ENCODE peak calls at places on chromosomes 12 and 14, in ten cellular contexts. N is body of pancreas, Q is heart left ventricle, P is PC-3, T is AG04450, U is HFF-Myc, I is spleen, M is cardiac muscle cell, F is right lobe of liver, B is cardiac fibroblast. S is an unnamed sample.

GRCh38 chr12:110688446-110689001 is 391 bp downstream of the HVCN1 start:
- DNase-seq in N (no peak), Q (no peak), P (no peak), T (no peak), U (no peak), I (no peak), M (no peak), F (no peak), B (no peak), S (no peak)

GRCh38 chr14:105123266-105123665 is 45.3 kb downstream of the JAG2 start:
- DNase-seq in N (no peak), Q (peak), P (no peak), T (no peak), U (no peak), I (no peak), M (no peak), F (no peak), B (no peak), S (no peak)

GRCh38 chr12:120498870-120499515 is 3.1 kb downstream of the DYNLL1 start:
- DNase-seq in N (no peak), Q (no peak), P (no peak), T (no peak), U (no peak), I (no peak), M (no peak), F (no peak), B (no peak), S (no peak)

GRCh38 chr12:30046376-30046775 is 262.6 kb upstream of the TMTC1 start:
- DNase-seq in N (no peak), Q (no peak), P (no peak), T (no peak), U (no peak), I (no peak), M (no peak), F (no peak), B (no peak), S (no peak)

GRCh38 chr12:53674977-53675700 is 744 bp downstream of the ATP5MC2 start:
- DNase-seq in N (no peak), Q (no peak), P (peak), T (no peak), U (no peak), I (no peak), M (no peak), F (no peak), B (no peak), S (no peak)

GRCh38 chr12:108211161-108211560 is 82.1 kb downstream of the WSCD2 start:
- DNase-seq in N (no peak), Q (no peak), P (no peak), T (no peak), U (no peak), I (no peak), M (no peak), F (no peak), B (no peak), S (no peak)

GRCh38 chr12:38664661-38665269 is 240.6 kb downstream of the CPNE8 start:
- DNase-seq in N (no peak), Q (no peak), P (peak), T (no peak), U (no peak), I (no peak), M (peak), F (no peak), B (peak), S (no peak)

GRCh38 chr12:8914716-8915526 is 612 bp downstream of the PHC1 start:
- DNase-seq in N (peak), Q (peak), P (peak), T (no peak), U (peak), I (peak), M (peak), F (peak), B (peak), S (no peak)

GRCh38 chr14:44897844-44898151 is 63.9 kb downstream of the KLHL28 start:
- DNase-seq in N (no peak), Q (no peak), P (peak), T (no peak), U (no peak), I (no peak), M (no peak), F (no peak), B (no peak), S (no peak)

GRCh38 chr14:90288646-90289355 is 32.4 kb downstream of the PSMC1 start:
- DNase-seq in N (no peak), Q (no peak), P (no peak), T (no peak), U (peak), I (no peak), M (peak), F (peak), B (peak), S (no peak)

GRCh38 chr14:57657487-57657886 is 163.8 kb upstream of the CCDC198 start:
- DNase-seq in N (no peak), Q (no peak), P (peak), T (peak), U (no peak), I (no peak), M (no peak), F (no peak), B (no peak), S (peak)

GRCh38 chr14:36805116-36805515 is 143.5 kb downstream of the PAX9 start:
- DNase-seq in N (no peak), Q (peak), P (no peak), T (no peak), U (no peak), I (no peak), M (peak), F (no peak), B (no peak), S (no peak)

GRCh38 chr14:45526715-45527549 is 273.9 kb upstream of the MIS18BP1 start:
- DNase-seq in N (peak), Q (no peak), P (peak), T (no peak), U (peak), I (peak), M (peak), F (peak), B (no peak), S (no peak)

GRCh38 chr14:63726499-63726898 is 1.4 kb downstream of the SGPP1 start:
- DNase-seq in N (no peak), Q (no peak), P (peak), T (no peak), U (no peak), I (no peak), M (no peak), F (no peak), B (no peak), S (no peak)

GRCh38 chr12:109741286-109741969 is 27.8 kb downstream of the FAM222A start:
- DNase-seq in N (peak), Q (no peak), P (no peak), T (no peak), U (no peak), I (peak), M (no peak), F (peak), B (no peak), S (no peak)

GRCh38 chr12:32671930-32672785 is 6.9 kb upstream of the DNM1L start:
- DNase-seq in N (peak), Q (peak), P (peak), T (peak), U (peak), I (no peak), M (peak), F (no peak), B (peak), S (peak)

GRCh38 chr12:95547522-95548055 is 3.7 kb downstream of the USP44 start:
- DNase-seq in N (no peak), Q (no peak), P (no peak), T (peak), U (no peak), I (no peak), M (peak), F (no peak), B (peak), S (no peak)

GRCh38 chr14:83473846-83474245 is 1940.2 kb upstream of the SEL1L start:
- DNase-seq in N (no peak), Q (no peak), P (no peak), T (no peak), U (no peak), I (no peak), M (no peak), F (no peak), B (peak), S (no peak)

GRCh38 chr12:56953314-56953713 is 4.1 kb downstream of the RDH16 start:
- DNase-seq in N (no peak), Q (no peak), P (no peak), T (no peak), U (no peak), I (no peak), M (no peak), F (no peak), B (no peak), S (no peak)

GRCh38 chr12:118188690-118189371 is 52.9 kb downstream of the PEBP1 start:
- DNase-seq in N (no peak), Q (peak), P (no peak), T (peak), U (no peak), I (no peak), M (no peak), F (no peak), B (peak), S (no peak)

GRCh38 chr12:6507102-6507998 is 13.4 kb downstream of the NCAPD2 start:
- DNase-seq in N (no peak), Q (no peak), P (no peak), T (no peak), U (no peak), I (no peak), M (peak), F (no peak), B (peak), S (no peak)

GRCh38 chr12:43099691-43100163 is 452.3 kb downstream of the ADAMTS20 start:
- DNase-seq in N (no peak), Q (no peak), P (no peak), T (no peak), U (no peak), I (no peak), M (no peak), F (no peak), B (no peak), S (no peak)

GRCh38 chr12:124098887-124099286 is 125.9 kb downstream of the ZNF664 start:
- DNase-seq in N (no peak), Q (no peak), P (no peak), T (no peak), U (no peak), I (no peak), M (no peak), F (no peak), B (no peak), S (no peak)

GRCh38 chr12:108635201-108635996 is 1.7 kb upstream of the SELPLG start:
- DNase-seq in N (no peak), Q (peak), P (no peak), T (no peak), U (no peak), I (peak), M (peak), F (no peak), B (no peak), S (no peak)

GRCh38 chr12:93092559-93092945 is 163.5 kb upstream of the EEA1 start:
- DNase-seq in N (no peak), Q (no peak), P (peak), T (no peak), U (no peak), I (no peak), M (no peak), F (no peak), B (no peak), S (no peak)

GRCh38 chr12:62758216-62758615 is 176.7 kb downstream of the PPM1H start:
- DNase-seq in N (no peak), Q (no peak), P (peak), T (peak), U (peak), I (no peak), M (no peak), F (no peak), B (no peak), S (peak)

GRCh38 chr12:97560359-97560758 is 97.8 kb downstream of the RMST start:
- DNase-seq in N (no peak), Q (no peak), P (no peak), T (no peak), U (no peak), I (no peak), M (no peak), F (no peak), B (no peak), S (no peak)

GRCh38 chr12:3527181-3527580 is 36.2 kb downstream of the PRMT8 start:
- DNase-seq in N (no peak), Q (no peak), P (peak), T (no peak), U (peak), I (no peak), M (no peak), F (no peak), B (peak), S (no peak)

GRCh38 chr14:29458547-29458946 is 469.1 kb downstream of the PRKD1 start:
- DNase-seq in N (no peak), Q (no peak), P (peak), T (no peak), U (no peak), I (no peak), M (no peak), F (no peak), B (no peak), S (no peak)

GRCh38 chr12:122411537-122411936 is 10.9 kb downstream of the CLIP1 start:
- DNase-seq in N (no peak), Q (no peak), P (no peak), T (no peak), U (no peak), I (no peak), M (no peak), F (peak), B (no peak), S (no peak)

GRCh38 chr12:82682326-82682725 is 4.4 kb upstream of the TMTC2 start:
- DNase-seq in N (no peak), Q (no peak), P (peak), T (no peak), U (no peak), I (no peak), M (no peak), F (no peak), B (no peak), S (no peak)

GRCh38 chr14:23060536-23061260 is 3.4 kb upstream of the CDH24 start:
- DNase-seq in N (no peak), Q (no peak), P (no peak), T (no peak), U (no peak), I (no peak), M (no peak), F (no peak), B (no peak), S (no peak)

GRCh38 chr14:90778468-90779255 is 37.6 kb downstream of the TTC7B start:
- DNase-seq in N (no peak), Q (no peak), P (no peak), T (no peak), U (no peak), I (no peak), M (no peak), F (peak), B (no peak), S (no peak)

GRCh38 chr14:82886670-82887069 is 1353.0 kb upstream of the SEL1L start:
- DNase-seq in N (no peak), Q (no peak), P (no peak), T (no peak), U (no peak), I (no peak), M (no peak), F (no peak), B (no peak), S (no peak)

GRCh38 chr14:34843011-34843554 is 32.1 kb downstream of the BAZ1A start:
- DNase-seq in N (no peak), Q (no peak), P (peak), T (peak), U (peak), I (no peak), M (no peak), F (no peak), B (peak), S (peak)

GRCh38 chr12:28708918-28709371 is 440.1 kb upstream of the FAR2 start:
- DNase-seq in N (no peak), Q (no peak), P (no peak), T (peak), U (peak), I (no peak), M (no peak), F (no peak), B (peak), S (peak)
- TF ChIP-seq CTCF in N (no peak), Q (no peak), P (no peak), T (no peak), U (no peak), I (no peak), M (no peak), F (no peak), B (no peak), S (peak)

GRCh38 chr12:27164330-27165045 is 79.6 kb upstream of the STK38L start:
- DNase-seq in N (no peak), Q (no peak), P (no peak), T (no peak), U (no peak), I (no peak), M (no peak), F (no peak), B (no peak), S (no peak)

GRCh38 chr12:27163048-27163715 is 80.8 kb upstream of the C12orf71 start:
- DNase-seq in N (no peak), Q (no peak), P (peak), T (no peak), U (no peak), I (no peak), M (no peak), F (no peak), B (peak), S (no peak)

GRCh38 chr12:27163894-27164293 is 80.2 kb upstream of the STK38L start:
- DNase-seq in N (no peak), Q (no peak), P (no peak), T (no peak), U (no peak), I (no peak), M (no peak), F (no peak), B (no peak), S (no peak)

GRCh38 chr12:27162229-27162537 is 79.8 kb upstream of the C12orf71 start:
- DNase-seq in N (no peak), Q (no peak), P (peak), T (no peak), U (no peak), I (no peak), M (no peak), F (no peak), B (no peak), S (no peak)

DNA sequence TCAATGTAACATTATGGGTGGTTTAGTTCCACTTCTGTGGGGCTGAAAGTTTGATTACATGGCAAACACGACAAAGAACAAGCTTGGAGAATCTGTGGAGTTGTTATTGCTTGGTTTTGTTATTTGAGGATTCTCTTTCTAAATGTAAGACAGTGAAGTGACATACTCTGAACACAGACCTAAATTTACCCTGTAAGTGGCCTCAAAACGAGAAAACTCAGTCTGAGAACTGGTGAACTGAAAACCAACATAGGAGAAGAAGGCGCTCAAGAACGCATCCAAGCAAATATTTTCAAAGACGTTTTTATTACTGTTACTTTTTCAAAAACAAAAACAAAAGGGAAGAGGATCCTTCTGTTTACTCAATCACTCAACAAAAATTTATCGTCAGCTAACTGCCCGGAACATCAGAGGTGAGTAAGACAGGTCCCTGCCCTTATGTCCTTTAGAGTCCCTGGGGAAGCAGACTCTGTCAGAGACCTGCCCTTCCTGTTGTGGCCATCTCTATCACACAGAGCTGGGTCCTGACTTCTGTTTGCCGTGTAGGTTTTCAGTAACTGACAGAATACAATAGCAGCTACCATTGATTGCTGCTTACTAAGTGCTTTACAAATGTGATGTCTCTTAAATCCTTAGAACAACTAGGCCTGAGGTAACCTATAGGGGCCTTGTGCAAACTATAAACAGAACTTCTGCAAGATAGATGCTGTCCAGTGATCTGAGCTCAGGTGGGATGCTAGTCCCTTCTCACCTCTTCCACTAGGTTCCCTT is 79.3 kb upstream of the C12orf71 start:
- DNase-seq in N (no peak), Q (no peak), P (peak), T (no peak), U (no peak), I (no peak), M (no peak), F (no peak), B (no peak), S (no peak)
- H3K4me3 ChIP-seq in N (no peak), Q (no peak), P (no peak), T (no peak), U (no peak), I (no peak), M (no peak), F (no peak), B (no peak), S (no peak)

GRCh38 chr14:89143595-89143994 is 273.4 kb downstream of the FOXN3 start:
- DNase-seq in N (no peak), Q (no peak), P (no peak), T (no peak), U (no peak), I (no peak), M (no peak), F (no peak), B (no peak), S (no peak)

GRCh38 chr14:89141862-89142261 is 275.2 kb downstream of the FOXN3 start:
- DNase-seq in N (no peak), Q (no peak), P (no peak), T (no peak), U (no peak), I (no peak), M (no peak), F (no peak), B (no peak), S (no peak)

GRCh38 chr14:89144066-89144465 is 273.0 kb downstream of the FOXN3 start:
- DNase-seq in N (no peak), Q (no peak), P (no peak), T (no peak), U (no peak), I (no peak), M (no peak), F (no peak), B (no peak), S (no peak)

GRCh38 chr14:89144642-89145041 is 272.4 kb downstream of the FOXN3 start:
- DNase-seq in N (no peak), Q (no peak), P (no peak), T (no peak), U (no peak), I (no peak), M (no peak), F (no peak), B (no peak), S (no peak)

DNA sequence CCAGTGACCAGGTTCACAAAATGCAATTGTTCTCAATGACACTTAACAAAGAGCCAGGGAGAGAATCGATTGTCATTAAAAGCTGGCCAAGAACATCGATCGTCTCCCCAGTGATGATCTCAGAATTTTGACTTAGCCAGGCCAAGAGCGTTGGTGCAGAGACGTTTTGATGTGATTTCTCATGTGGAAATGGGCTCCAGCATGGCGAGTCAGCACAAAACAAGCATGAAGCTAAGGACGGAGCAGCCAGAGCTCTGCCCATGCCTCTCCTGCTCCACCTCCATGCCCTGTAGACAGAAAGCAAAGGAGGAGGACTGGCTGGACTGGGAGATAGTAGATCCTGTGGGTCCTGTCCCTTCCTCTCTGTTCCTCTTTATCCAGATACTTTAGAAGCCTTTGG is 270.7 kb downstream of the FOXN3 start:
- DNase-seq in N (no peak), Q (no peak), P (no peak), T (no peak), U (no peak), I (no peak), M (no peak), F (no peak), B (no peak), S (no peak)
- TF ChIP-seq CTCF in N (no peak), Q (no peak), P (no peak), T (no peak), U (no peak), I (no peak), M (no peak), F (no peak), B (no peak), S (no peak)

DNA sequence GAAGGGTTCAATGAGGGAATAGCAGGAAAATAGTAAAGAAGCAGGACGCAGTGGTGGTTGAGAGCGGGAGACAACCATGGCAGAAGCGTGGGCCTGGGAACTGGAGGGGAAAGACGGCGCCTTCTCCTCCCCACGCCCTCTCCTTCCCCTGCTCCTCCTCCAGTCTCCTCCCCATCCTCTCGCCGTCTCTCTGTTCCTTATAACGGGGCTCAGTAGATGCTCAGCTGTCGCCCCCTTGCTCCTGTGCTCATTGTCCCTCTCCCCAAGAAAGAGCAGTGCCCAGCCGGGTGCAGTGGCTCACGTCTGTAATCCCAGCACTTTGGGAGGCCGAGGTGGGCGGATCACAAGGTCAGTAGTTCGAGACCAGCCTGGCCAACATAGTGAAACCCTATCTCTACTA is 142.0 kb downstream of the BCL11B start:
- DNase-seq in N (no peak), Q (no peak), P (no peak), T (no peak), U (no peak), I (no peak), M (no peak), F (peak), B (no peak), S (no peak)
- H3K4me3 ChIP-seq in N (no peak), Q (no peak), P (no peak), T (no peak), U (no peak), I (no peak), M (no peak), F (no peak), B (no peak), S (no peak)

S was measured in astrocyte of the cerebellum.